ENCODE peak calls at places on chromosomes 11 and 22, in seven cellular contexts. C is sciatic nerve; G is stomach; K is EH; L is lower leg skin; A is activated CD4-positive, alpha-beta T cell treated with anti-CD3 and anti-CD28 coated beads, Interleukin-2, amount 10 ng/mL, durations not matched to agents 7 days and 5 days; I is hypothalamus. S is an unnamed sample.

GRCh38 chr22:39825661-39826102 is 67.9 kb downstream of the ENTHD1 start:
- DNase-seq in I (no peak), K (no peak), L (no peak), C (no peak), G (no peak), A (no peak), S (no peak)

GRCh38 chr11:108340958-108341357 is 118.1 kb downstream of the ATM start:
- DNase-seq in A (no peak), I (no peak), C (no peak), G (no peak), K (no peak), L (no peak), S (no peak)

GRCh38 chr11:68021167-68021787 is 9.2 kb upstream of the NDUFS8 start:
- DNase-seq in K (no peak), A (no peak), C (no peak), L (no peak), I (no peak), G (peak; percentile 72), S (no peak)

GRCh38 chr11:75768909-75769771 is 562 bp downstream of the DGAT2 start:
- DNase-seq in K (no peak), L (no peak), A (no peak), C (no peak), G (no peak), I (no peak), S (peak; percentile 39)

GRCh38 chr11:79637219-79637618 is 196.4 kb upstream of the TENM4 start:
- DNase-seq in K (no peak), G (no peak), C (no peak), L (no peak), I (no peak), A (no peak), S (no peak)

GRCh38 chr11:32829157-32829679 is 509 bp upstream of the PRRG4 start:
- DNase-seq in A (no peak), L (no peak), I (no peak), K (no peak), G (no peak), C (no peak), S (no peak)

GRCh38 chr11:290621-291231 is 1.8 kb downstream of the PGGHG start:
- DNase-seq in A (no peak), G (no peak), I (no peak), L (peak; percentile 78), K (no peak), C (peak; percentile 54), S (no peak)

GRCh38 chr11:132904566-132904965 is 627.7 kb downstream of the OPCML start:
- DNase-seq in I (no peak), C (no peak), A (no peak), G (no peak), K (no peak), L (no peak), S (no peak)

GRCh38 chr22:26438006-26438405 is 8.9 kb downstream of the ASPHD2 start:
- DNase-seq in I (no peak), C (no peak), K (no peak), L (no peak), G (no peak), A (no peak), S (no peak)

GRCh38 chr22:27687984-27688545 is 113.5 kb downstream of the MN1 start:
- DNase-seq in A (no peak), K (no peak), C (no peak), L (no peak), G (no peak), I (no peak), S (no peak)

GRCh38 chr22:38987171-38987895 is 5.2 kb downstream of the APOBEC3B start:
- DNase-seq in G (no peak), L (no peak), I (no peak), K (no peak), C (no peak), A (no peak), S (no peak)

S was measured in head of caudate nucleus.